ENCODE peak calls at places on chromosomes 12 and 14, in four cellular contexts. One of them, this sample, is unnamed.

GRCh38 chr12:102197789-102198188 is at the start of gene PMCH:
- DNase-seq in H7: no peak
- DNase-seq in neuronal stem cell: no peak
- DNase-seq in AG10803: no peak
- DNase-seq in this sample: no peak

GRCh38 chr14:74945261-74945851 is 10.0 kb downstream of the PGF start:
- DNase-seq in AG10803: no peak
- DNase-seq in H7: peak
- DNase-seq in neuronal stem cell: peak
- DNase-seq in this sample: no peak

GRCh38 chr14:79836577-79836976 is 374.7 kb downstream of the DIO2 start:
- DNase-seq in neuronal stem cell: no peak
- DNase-seq in H7: no peak
- DNase-seq in AG10803: no peak
- DNase-seq in this sample: no peak

GRCh38 chr14:32896979-32897723 is 41.5 kb upstream of the NPAS3 start:
- DNase-seq in AG10803: peak
- DNase-seq in H7: no peak
- DNase-seq in neuronal stem cell: no peak
- DNase-seq in this sample: no peak

GRCh38 chr14:95998656-95999055 is 40.5 kb upstream of the C14orf132 start:
- DNase-seq in H7: no peak
- DNase-seq in neuronal stem cell: no peak
- DNase-seq in AG10803: peak
- DNase-seq in this sample: no peak

GRCh38 chr12:4355843-4356327 is 23.6 kb downstream of the FGF23 start:
- DNase-seq in AG10803: peak
- DNase-seq in neuronal stem cell: peak
- DNase-seq in H7: peak
- DNase-seq in this sample: peak

GRCh38 chr12:68647507-68647906 is 36.8 kb downstream of the RAP1B start:
- DNase-seq in AG10803: no peak
- DNase-seq in H7: no peak
- DNase-seq in neuronal stem cell: no peak
- DNase-seq in this sample: no peak

GRCh38 chr12:53191885-53192530 is 11.3 kb upstream of the CSAD start:
- DNase-seq in AG10803: no peak
- DNase-seq in H7: no peak
- DNase-seq in neuronal stem cell: no peak
- DNase-seq in this sample: no peak

GRCh38 chr14:24297190-24297964 is 2.2 kb downstream of the DHRS1 start:
- DNase-seq in neuronal stem cell: no peak
- DNase-seq in H7: peak
- DNase-seq in AG10803: no peak
- DNase-seq in this sample: no peak

GRCh38 chr12:131455581-131456110 is 255.2 kb upstream of the SFSWAP start:
- DNase-seq in H7: peak
- DNase-seq in neuronal stem cell: no peak
- DNase-seq in AG10803: no peak
- DNase-seq in this sample: no peak

GRCh38 chr14:92613008-92613658 is 99.6 kb downstream of the RIN3 start:
- DNase-seq in neuronal stem cell: peak
- DNase-seq in H7: peak
- DNase-seq in AG10803: no peak
- DNase-seq in this sample: peak

GRCh38 chr12:109201496-109201885 is 85.1 kb downstream of the ACACB start:
- DNase-seq in H7: no peak
- DNase-seq in neuronal stem cell: no peak
- DNase-seq in AG10803: no peak
- DNase-seq in this sample: no peak

GRCh38 chr14:76566439-76566838 is 190.5 kb downstream of the ESRRB start:
- DNase-seq in AG10803: no peak
- DNase-seq in H7: no peak
- DNase-seq in neuronal stem cell: no peak
- DNase-seq in this sample: no peak

GRCh38 chr12:115956674-115957073 is 320.8 kb downstream of the MED13L start:
- DNase-seq in AG10803: no peak
- DNase-seq in H7: no peak
- DNase-seq in neuronal stem cell: no peak
- DNase-seq in this sample: no peak

GRCh38 chr12:90037740-90038139 is 329.1 kb upstream of the ATP2B1 start:
- DNase-seq in neuronal stem cell: no peak
- DNase-seq in AG10803: no peak
- DNase-seq in H7: no peak
- DNase-seq in this sample: no peak

GRCh38 chr14:85414142-85414541 is 115.8 kb upstream of the FLRT2 start:
- DNase-seq in neuronal stem cell: no peak
- DNase-seq in AG10803: peak
- DNase-seq in H7: no peak
- DNase-seq in this sample: no peak

GRCh38 chr14:100554082-100554677 is 33.0 kb downstream of the BEGAIN start:
- DNase-seq in AG10803: peak
- DNase-seq in H7: no peak
- DNase-seq in neuronal stem cell: no peak
- DNase-seq in this sample: no peak

GRCh38 chr14:73143003-73143402 is 6.7 kb downstream of the PSEN1 start:
- DNase-seq in H7: no peak
- DNase-seq in AG10803: no peak
- DNase-seq in neuronal stem cell: peak
- DNase-seq in this sample: no peak

GRCh38 chr12:128825845-128826244 is 2.1 kb upstream of the SLC15A4 start:
- DNase-seq in neuronal stem cell: no peak
- DNase-seq in H7: no peak
- DNase-seq in AG10803: no peak
- DNase-seq in this sample: no peak

GRCh38 chr14:70640938-70641547 is 673 bp upstream of the TTC9 start:
- DNase-seq in neuronal stem cell: peak
- DNase-seq in AG10803: no peak
- DNase-seq in H7: peak
- DNase-seq in this sample: no peak

GRCh38 chr12:111443586-111443985 is 37.9 kb downstream of the SH2B3 start:
- DNase-seq in H7: peak
- DNase-seq in neuronal stem cell: no peak
- DNase-seq in AG10803: peak
- DNase-seq in this sample: no peak

GRCh38 chr12:42145197-42145549 is 499 bp upstream of the GXYLT1 start:
- DNase-seq in neuronal stem cell: peak
- DNase-seq in AG10803: no peak
- DNase-seq in H7: peak
- DNase-seq in this sample: no peak

GRCh38 chr14:61891251-61891650 is 129.0 kb downstream of the SNAPC1 start:
- DNase-seq in neuronal stem cell: peak
- DNase-seq in AG10803: peak
- DNase-seq in H7: no peak
- DNase-seq in this sample: no peak

GRCh38 chr14:81889529-81889928 is 355.9 kb upstream of the SEL1L start:
- DNase-seq in neuronal stem cell: no peak
- DNase-seq in AG10803: no peak
- DNase-seq in H7: no peak
- DNase-seq in this sample: no peak

GRCh38 chr14:96901227-96901626 is 104.0 kb downstream of the VRK1 start:
- DNase-seq in AG10803: no peak
- DNase-seq in H7: no peak
- DNase-seq in neuronal stem cell: no peak
- DNase-seq in this sample: no peak

GRCh38 chr12:59708484-59708883 is 112.7 kb downstream of the SLC16A7 start:
- DNase-seq in H7: no peak
- DNase-seq in AG10803: no peak
- DNase-seq in neuronal stem cell: peak
- DNase-seq in this sample: no peak

GRCh38 chr14:103735022-103735421 is 19.4 kb downstream of the ZFYVE21 start:
- DNase-seq in neuronal stem cell: no peak
- DNase-seq in AG10803: no peak
- DNase-seq in H7: peak
- DNase-seq in this sample: no peak

GRCh38 chr14:105060751-105061427 is 4.3 kb downstream of the GPR132 start:
- DNase-seq in neuronal stem cell: no peak
- DNase-seq in H7: peak
- DNase-seq in AG10803: no peak
- DNase-seq in this sample: no peak

GRCh38 chr12:109711596-109712461 is 1.8 kb upstream of the FAM222A start:
- DNase-seq in H7: peak
- DNase-seq in AG10803: no peak
- DNase-seq in neuronal stem cell: no peak
- DNase-seq in this sample: no peak

GRCh38 chr14:66017960-66018359 is 468.2 kb upstream of the CCDC196 start:
- DNase-seq in neuronal stem cell: no peak
- DNase-seq in H7: no peak
- DNase-seq in AG10803: no peak
- DNase-seq in this sample: no peak

GRCh38 chr12:105409881-105410471 is 79.5 kb downstream of the C12orf75 start:
- DNase-seq in AG10803: peak
- DNase-seq in H7: no peak
- DNase-seq in neuronal stem cell: no peak
- DNase-seq in this sample: no peak

GRCh38 chr12:123251403-123252076 is 18.3 kb downstream of the MTRFR start:
- DNase-seq in AG10803: no peak
- DNase-seq in H7: no peak
- DNase-seq in neuronal stem cell: no peak
- DNase-seq in this sample: no peak

GRCh38 chr14:91996951-91997371 is 42.9 kb downstream of the TRIP11 start:
- DNase-seq in H7: peak
- DNase-seq in neuronal stem cell: peak
- DNase-seq in AG10803: peak
- DNase-seq in this sample: peak

GRCh38 chr12:22672951-22673350 is 48.0 kb downstream of the ETNK1 start:
- DNase-seq in AG10803: peak
- DNase-seq in H7: no peak
- DNase-seq in neuronal stem cell: no peak
- DNase-seq in this sample: no peak

GRCh38 chr12:26614217-26614616 is 218.8 kb downstream of the ITPR2 start:
- DNase-seq in AG10803: peak
- DNase-seq in neuronal stem cell: peak
- DNase-seq in H7: peak
- DNase-seq in this sample: no peak

GRCh38 chr14:30264161-30264560 is 294.8 kb upstream of the G2E3 start:
- DNase-seq in neuronal stem cell: no peak
- DNase-seq in H7: no peak
- DNase-seq in AG10803: no peak
- DNase-seq in this sample: no peak

GRCh38 chr12:63354919-63355318 is 203.9 kb upstream of the AVPR1A start:
- DNase-seq in neuronal stem cell: no peak
- DNase-seq in AG10803: no peak
- DNase-seq in H7: no peak
- DNase-seq in this sample: no peak

This sample was measured in iPS DF 19.7.